ENCODE peak calls at places on chromosome 10, in five cellular contexts. G, J, N, Z and Y are unnamed samples.

GRCh38 chr10:13528875-13529713 is at the start of gene BEND7:
- DNase-seq in G (peak), J (peak), N (no peak), Z (peak), Y (peak)

GRCh38 chr10:5890519-5890878 is 456 bp downstream of the FBH1 start:
- DNase-seq in G (peak), J (no peak), N (no peak), Z (peak), Y (peak)

GRCh38 chr10:3829193-3830050 is 44.4 kb upstream of the KLF6 start:
- DNase-seq in G (no peak), J (no peak), N (no peak), Z (no peak), Y (no peak)

GRCh38 chr10:76632158-76633051 is 1005.2 kb downstream of the KCNMA1 start:
- DNase-seq in G (peak), J (no peak), N (peak), Z (peak), Y (no peak)

GRCh38 chr10:96998329-96998888 is 166.3 kb downstream of the LCOR start:
- DNase-seq in G (peak), J (peak), N (no peak), Z (no peak), Y (no peak)

GRCh38 chr10:46992794-46993552 is 81.7 kb downstream of the PTPN20 start:
- DNase-seq in G (peak), J (peak), N (no peak), Z (no peak), Y (no peak)

GRCh38 chr10:97263971-97264370 is 28.5 kb downstream of the ARHGAP19 start:
- DNase-seq in G (no peak), J (no peak), N (no peak), Z (no peak), Y (no peak)

GRCh38 chr10:79272353-79272752 is 74.9 kb upstream of the PPIF start:
- DNase-seq in G (no peak), J (no peak), N (no peak), Z (no peak), Y (no peak)

GRCh38 chr10:12849351-12850181 is 151.9 kb downstream of the CCDC3 start:
- DNase-seq in G (no peak), J (no peak), N (no peak), Z (no peak), Y (no peak)

GRCh38 chr10:9342865-9343450 is 1288.5 kb downstream of the GATA3 start:
- DNase-seq in G (no peak), J (peak), N (peak), Z (no peak), Y (no peak)

GRCh38 chr10:20089884-20090283 is 273.7 kb downstream of the PLXDC2 start:
- DNase-seq in G (no peak), J (no peak), N (no peak), Z (no peak), Y (no peak)

GRCh38 chr10:52635651-52636050 is 136.9 kb downstream of the MBL2 start:
- DNase-seq in G (no peak), J (no peak), N (no peak), Z (no peak), Y (no peak)

GRCh38 chr10:131580674-131581073 is 269.2 kb upstream of the TCERG1L start:
- DNase-seq in G (no peak), J (no peak), N (no peak), Z (no peak), Y (no peak)

GRCh38 chr10:117552156-117552620 is 9.6 kb downstream of the EMX2 start:
- DNase-seq in G (no peak), J (no peak), N (no peak), Z (peak), Y (no peak)

GRCh38 chr10:117553815-117554172 is 11.2 kb downstream of the EMX2 start:
- DNase-seq in G (no peak), J (no peak), N (no peak), Z (no peak), Y (no peak)

GRCh38 chr10:117552759-117553158 is 10.2 kb downstream of the EMX2 start:
- DNase-seq in G (no peak), J (no peak), N (no peak), Z (no peak), Y (no peak)

GRCh38 chr10:117554371-117554770 is 11.8 kb downstream of the EMX2 start:
- DNase-seq in G (no peak), J (no peak), N (no peak), Z (no peak), Y (no peak)

GRCh38 chr10:117553171-117553814 is 10.7 kb downstream of the EMX2 start:
- DNase-seq in G (no peak), J (no peak), N (no peak), Z (peak), Y (no peak)
- TF ChIP-seq CTCF in G (no peak), J (no peak), N (no peak), Z (no peak), Y (peak)

GRCh38 chr10:58641095-58641531 is 128.4 kb downstream of the BICC1 start:
- DNase-seq in G (no peak), J (no peak), N (no peak), Z (no peak), Y (no peak)
- TF ChIP-seq CTCF in G (no peak), J (no peak), N (no peak), Z (no peak), Y (peak)

GRCh38 chr10:42754155-42755027 is 28.2 kb upstream of the BMS1 start:
- DNase-seq in G (peak), J (peak), N (no peak), Z (peak), Y (peak)

GRCh38 chr10:42753126-42753506 is 29.5 kb upstream of the BMS1 start:
- DNase-seq in G (peak), J (peak), N (peak), Z (peak), Y (peak)

GRCh38 chr10:42755591-42756093 is 27.0 kb upstream of the BMS1 start:
- DNase-seq in G (no peak), J (no peak), N (no peak), Z (no peak), Y (no peak)

GRCh38 chr10:42753507-42754154 is 29.0 kb upstream of the BMS1 start:
- DNase-seq in G (no peak), J (peak), N (no peak), Z (peak), Y (no peak)

GRCh38 chr10:42755028-42755451 is 27.6 kb upstream of the BMS1 start:
- DNase-seq in G (peak), J (no peak), N (no peak), Z (peak), Y (no peak)
- TF ChIP-seq CTCF in G (peak), J (no peak), N (no peak), Z (peak), Y (peak)

GRCh38 chr10:73653701-73654100 is 2.1 kb downstream of the SYNPO2L start:
- DNase-seq in G (no peak), J (peak), N (no peak), Z (no peak), Y (no peak)
- TF ChIP-seq CTCF in G (no peak), J (peak), N (peak), Z (no peak), Y (no peak)

GRCh38 chr10:56346845-56347415 is 14.1 kb downstream of the ZWINT start:
- DNase-seq in G (no peak), J (no peak), N (no peak), Z (no peak), Y (no peak)

GRCh38 chr10:56351909-56352630 is 9.0 kb downstream of the ZWINT start:
- DNase-seq in G (no peak), J (no peak), N (no peak), Z (no peak), Y (no peak)

GRCh38 chr10:56348101-56348500 is 13.0 kb downstream of the ZWINT start:
- DNase-seq in G (no peak), J (no peak), N (no peak), Z (no peak), Y (no peak)

GRCh38 chr10:56349611-56350010 is 11.4 kb downstream of the ZWINT start:
- DNase-seq in G (no peak), J (no peak), N (no peak), Z (no peak), Y (no peak)
- TF ChIP-seq CTCF in G (no peak), J (no peak), N (peak), Z (no peak), Y (peak)

GRCh38 chr10:129513312-129513711 is 46.3 kb downstream of the MGMT start:
- DNase-seq in G (no peak), J (no peak), N (no peak), Z (no peak), Y (no peak)

GRCh38 chr10:129516846-129517679 is 50.0 kb downstream of the MGMT start:
- DNase-seq in G (no peak), J (no peak), N (no peak), Z (no peak), Y (no peak)

GRCh38 chr10:129517680-129518057 is 50.6 kb downstream of the MGMT start:
- DNase-seq in G (no peak), J (no peak), N (no peak), Z (no peak), Y (no peak)

GRCh38 chr10:129511758-129512157 is 44.7 kb downstream of the MGMT start:
- DNase-seq in G (no peak), J (no peak), N (no peak), Z (no peak), Y (no peak)

GRCh38 chr10:129514568-129515451 is 47.8 kb downstream of the MGMT start:
- DNase-seq in G (no peak), J (no peak), N (no peak), Z (no peak), Y (no peak)
- TF ChIP-seq CTCF in G (no peak), J (no peak), N (no peak), Z (no peak), Y (no peak)

DNA sequence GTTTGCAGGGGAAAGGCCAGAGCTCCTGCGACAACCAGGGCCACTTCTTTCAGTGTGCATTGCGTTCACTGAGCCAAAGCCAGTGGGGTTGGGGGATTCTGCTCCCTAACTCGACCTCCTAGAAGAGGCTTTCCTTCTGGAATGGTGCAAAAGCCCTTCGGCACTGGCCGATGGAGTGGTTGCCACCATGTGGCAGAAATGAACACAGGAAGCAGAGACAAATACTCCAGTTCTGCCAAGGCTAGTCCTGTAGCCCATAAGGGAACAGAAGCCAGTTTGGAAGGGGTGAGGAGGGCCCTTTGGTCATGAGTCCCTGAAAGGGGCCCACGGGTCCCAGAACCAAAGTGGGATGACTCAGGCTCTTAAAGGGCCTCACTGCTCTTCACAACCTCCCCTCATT is 29.7 kb upstream of the ACSL5 start:
- DNase-seq in G (no peak), J (no peak), N (no peak), Z (no peak), Y (no peak)
- TF ChIP-seq CTCF in G (no peak), J (no peak), N (no peak), Z (no peak), Y (no peak)

GRCh38 chr10:123381271-123381670 is 227.1 kb downstream of the BUB3 start:
- DNase-seq in G (no peak), J (no peak), N (no peak), Z (no peak), Y (no peak)

GRCh38 chr10:123377883-123378282 is 223.7 kb downstream of the BUB3 start:
- DNase-seq in G (no peak), J (no peak), N (no peak), Z (no peak), Y (no peak)

GRCh38 chr10:123379156-123379555 is 225.0 kb downstream of the BUB3 start:
- DNase-seq in G (no peak), J (no peak), N (no peak), Z (no peak), Y (no peak)

GRCh38 chr10:123378302-123378701 is 224.1 kb downstream of the BUB3 start:
- DNase-seq in G (no peak), J (no peak), N (no peak), Z (no peak), Y (no peak)

GRCh38 chr10:123380491-123381085 is 226.4 kb downstream of the BUB3 start:
- DNase-seq in G (no peak), J (no peak), N (no peak), Z (no peak), Y (no peak)
- TF ChIP-seq CTCF in G (peak), J (no peak), N (peak), Z (no peak), Y (peak)

DNA sequence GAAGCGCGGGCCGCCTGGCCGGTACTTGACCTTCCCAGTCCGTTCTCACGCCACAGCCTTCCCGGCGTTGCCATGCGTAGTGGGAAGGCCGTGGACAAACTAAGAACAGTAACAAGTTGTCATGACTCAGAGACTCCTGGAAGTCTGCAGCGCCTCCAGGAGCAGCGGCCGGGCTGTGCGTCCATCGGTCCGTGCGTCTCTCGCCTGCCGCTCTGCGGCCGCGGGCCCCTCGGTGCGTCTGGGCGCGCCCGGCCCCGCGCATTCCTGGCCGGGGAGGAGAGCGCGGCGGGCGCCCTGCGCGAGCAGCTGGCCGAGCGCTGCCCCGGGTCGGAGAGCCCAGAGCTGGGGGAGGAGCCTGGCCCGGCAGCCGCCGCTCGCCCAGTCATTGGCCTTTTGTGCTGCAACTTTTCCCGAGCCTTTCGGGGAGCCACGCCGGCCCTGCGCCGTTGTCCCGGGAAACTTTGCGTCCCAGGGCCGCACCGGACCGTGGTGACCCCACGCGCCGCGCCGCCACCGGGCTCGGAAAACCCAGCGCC is 123.7 kb downstream of the TACC2 start:
- DNase-seq in G (peak), J (peak), N (peak), Z (peak), Y (peak)
- TF ChIP-seq CTCF in G (peak), J (no peak), N (no peak), Z (no peak), Y (no peak)

GRCh38 chr10:89744021-89744420 is 42.6 kb downstream of the KIF20B start:
- DNase-seq in G (no peak), J (no peak), N (no peak), Z (no peak), Y (no peak)

GRCh38 chr10:89741126-89741762 is 39.9 kb downstream of the KIF20B start:
- DNase-seq in G (no peak), J (no peak), N (no peak), Z (no peak), Y (no peak)

DNA sequence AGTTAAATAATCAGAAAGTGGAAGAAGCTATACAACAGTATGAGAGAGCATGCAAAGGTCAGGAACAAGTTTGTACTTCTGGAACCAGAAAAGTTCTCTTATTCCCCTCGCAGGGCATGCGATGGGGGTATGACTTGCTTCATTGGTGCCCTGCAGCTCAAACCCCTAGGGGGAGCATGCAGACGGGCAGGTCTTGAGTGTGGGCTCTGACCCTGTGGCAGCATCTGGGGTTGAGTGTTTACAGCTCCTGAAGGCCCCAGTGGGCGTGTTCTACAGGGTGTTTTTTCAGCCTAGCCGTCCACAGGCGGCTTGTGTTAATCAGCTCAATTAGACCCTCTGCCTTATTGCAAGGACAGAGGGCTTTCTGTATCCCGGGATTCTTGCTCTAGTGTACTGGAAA is 44.5 kb downstream of the KIF20B start:
- DNase-seq in G (no peak), J (no peak), N (no peak), Z (no peak), Y (no peak)
- TF ChIP-seq CTCF in G (no peak), J (no peak), N (no peak), Z (no peak), Y (no peak)